ENCODE peak calls at places on chromosomes 11 and 22, in eight cellular contexts. Q is cardiac fibroblast; X is foreskin melanocyte; B is NCI-H82; R is NCI-H2171; D is pons; Z is activated T-cell treated with anti-CD3 and anti-CD28 coated beads for 1 hour; P is activated CD4-positive, alpha-beta T cell treated with anti-CD3 and anti-CD28 coated beads, Interleukin-2, amount 50 U/mL, for 48 hours. F is an unnamed sample.

GRCh38 chr11:26778000-26778757 is 56.3 kb upstream of the SLC5A12 start:
- DNase-seq in Q (peak), X (peak), B (no peak), R (no peak), D (no peak), Z (no peak), P (no peak), F (no peak)

GRCh38 chr22:23197836-23198235 is 17.5 kb downstream of the BCR start:
- DNase-seq in Q (no peak), X (no peak), B (no peak), R (no peak), D (no peak), Z (no peak), P (no peak), F (no peak)

GRCh38 chr11:110679323-110679980 is 32.8 kb downstream of the ARHGAP20 start:
- DNase-seq in Q (peak), X (peak), B (no peak), R (no peak), D (no peak), Z (no peak), P (no peak), F (no peak)

GRCh38 chr22:29630987-29631386 is 27.6 kb downstream of the NF2 start:
- DNase-seq in Q (no peak), X (no peak), B (no peak), R (no peak), D (no peak), Z (no peak), P (no peak), F (no peak)

GRCh38 chr11:2298795-2299747 is 2.6 kb downstream of the C11orf21 start:
- DNase-seq in Q (peak), X (no peak), B (peak), R (no peak), D (no peak), Z (no peak), P (peak), F (no peak)

GRCh38 chr11:82842019-82842418 is 58.2 kb downstream of the PRCP start:
- DNase-seq in Q (no peak), X (peak), B (no peak), R (no peak), D (peak), Z (no peak), P (no peak), F (no peak)

GRCh38 chr11:119206512-119207299 is 567 bp downstream of the CBL start:
- DNase-seq in Q (peak), X (no peak), B (peak), R (no peak), D (peak), Z (peak), P (peak), F (peak)

GRCh38 chr11:82864268-82864667 is 36.0 kb downstream of the PRCP start:
- DNase-seq in Q (peak), X (peak), B (peak), R (no peak), D (peak), Z (no peak), P (peak), F (no peak)

GRCh38 chr11:105720096-105720495 is 110.2 kb downstream of the GRIA4 start:
- DNase-seq in Q (no peak), X (no peak), B (no peak), R (no peak), D (peak), Z (no peak), P (no peak), F (no peak)

GRCh38 chr22:33539902-33540751 is 380.1 kb downstream of the LARGE1 start:
- DNase-seq in Q (peak), X (peak), B (no peak), R (no peak), D (peak), Z (no peak), P (no peak), F (no peak)

GRCh38 chr11:18704698-18705097 is 6.1 kb downstream of the TMEM86A start:
- DNase-seq in Q (no peak), X (no peak), B (no peak), R (no peak), D (peak), Z (no peak), P (no peak), F (no peak)

F was measured in T-helper 9 cell.